ENCODE peak calls at places on chromosome 19, in six cellular contexts. One of them, this sample, is unnamed.

GRCh38 chr19:4375164-4375619 is 25.2 kb downstream of the SH3GL1 start:
- DNase-seq in stimulated activated CD8-positive, alpha-beta memory T cell treated with anti-CD3 and anti-CD28 coated beads, Interleukin-7, amount 100 ng/mL, for 1 hour: no peak
- DNase-seq in AG04450: no peak
- DNase-seq in NCI-H1417 treated with DMSO at 0.1 percent for 48 hours: no peak
- DNase-seq in endodermal cell: peak
- DNase-seq in thoracic aorta: no peak
- DNase-seq in this sample: no peak

GRCh38 chr19:40497214-40497613 is 30.4 kb downstream of the SPTBN4 start:
- DNase-seq in stimulated activated CD8-positive, alpha-beta memory T cell treated with anti-CD3 and anti-CD28 coated beads, Interleukin-7, amount 100 ng/mL, for 1 hour: no peak
- DNase-seq in AG04450: no peak
- DNase-seq in NCI-H1417 treated with DMSO at 0.1 percent for 48 hours: no peak
- DNase-seq in endodermal cell: no peak
- DNase-seq in thoracic aorta: no peak
- DNase-seq in this sample: no peak

GRCh38 chr19:45177817-45178261 is at the start of gene TRAPPC6A:
- DNase-seq in stimulated activated CD8-positive, alpha-beta memory T cell treated with anti-CD3 and anti-CD28 coated beads, Interleukin-7, amount 100 ng/mL, for 1 hour: no peak
- DNase-seq in AG04450: no peak
- DNase-seq in NCI-H1417 treated with DMSO at 0.1 percent for 48 hours: no peak
- DNase-seq in endodermal cell: no peak
- DNase-seq in thoracic aorta: no peak
- DNase-seq in this sample: no peak

GRCh38 chr19:45403781-45404556 is 900 bp downstream of the PPP1R13L start:
- DNase-seq in stimulated activated CD8-positive, alpha-beta memory T cell treated with anti-CD3 and anti-CD28 coated beads, Interleukin-7, amount 100 ng/mL, for 1 hour: no peak
- DNase-seq in AG04450: no peak
- DNase-seq in NCI-H1417 treated with DMSO at 0.1 percent for 48 hours: no peak
- DNase-seq in endodermal cell: peak
- DNase-seq in thoracic aorta: no peak
- DNase-seq in this sample: no peak

GRCh38 chr19:45819769-45820168 is 4.7 kb upstream of the RSPH6A start:
- DNase-seq in stimulated activated CD8-positive, alpha-beta memory T cell treated with anti-CD3 and anti-CD28 coated beads, Interleukin-7, amount 100 ng/mL, for 1 hour: no peak
- DNase-seq in AG04450: no peak
- DNase-seq in NCI-H1417 treated with DMSO at 0.1 percent for 48 hours: no peak
- DNase-seq in endodermal cell: no peak
- DNase-seq in thoracic aorta: no peak
- DNase-seq in this sample: no peak

GRCh38 chr19:39951065-39951650 is 16.7 kb upstream of the FCGBP start:
- DNase-seq in stimulated activated CD8-positive, alpha-beta memory T cell treated with anti-CD3 and anti-CD28 coated beads, Interleukin-7, amount 100 ng/mL, for 1 hour: no peak
- DNase-seq in AG04450: no peak
- DNase-seq in NCI-H1417 treated with DMSO at 0.1 percent for 48 hours: no peak
- DNase-seq in endodermal cell: no peak
- DNase-seq in thoracic aorta: no peak
- DNase-seq in this sample: no peak

GRCh38 chr19:3034845-3035541 is 5.9 kb upstream of the TLE2 start:
- DNase-seq in stimulated activated CD8-positive, alpha-beta memory T cell treated with anti-CD3 and anti-CD28 coated beads, Interleukin-7, amount 100 ng/mL, for 1 hour: no peak
- DNase-seq in AG04450: no peak
- DNase-seq in NCI-H1417 treated with DMSO at 0.1 percent for 48 hours: no peak
- DNase-seq in endodermal cell: no peak
- DNase-seq in thoracic aorta: no peak
- DNase-seq in this sample: no peak

GRCh38 chr19:41297628-41298326 is 12.2 kb upstream of the CCDC97 start:
- DNase-seq in stimulated activated CD8-positive, alpha-beta memory T cell treated with anti-CD3 and anti-CD28 coated beads, Interleukin-7, amount 100 ng/mL, for 1 hour: no peak
- DNase-seq in AG04450: no peak
- DNase-seq in NCI-H1417 treated with DMSO at 0.1 percent for 48 hours: no peak
- DNase-seq in endodermal cell: no peak
- DNase-seq in thoracic aorta: no peak
- DNase-seq in this sample: no peak

GRCh38 chr19:44111910-44112463 is 1.2 kb upstream of the ZNF225 start:
- DNase-seq in stimulated activated CD8-positive, alpha-beta memory T cell treated with anti-CD3 and anti-CD28 coated beads, Interleukin-7, amount 100 ng/mL, for 1 hour: no peak
- DNase-seq in AG04450: peak
- DNase-seq in NCI-H1417 treated with DMSO at 0.1 percent for 48 hours: no peak
- DNase-seq in endodermal cell: peak
- DNase-seq in thoracic aorta: no peak
- DNase-seq in this sample: no peak

GRCh38 chr19:35549174-35549788 is 3.9 kb downstream of the TMEM147 start:
- DNase-seq in stimulated activated CD8-positive, alpha-beta memory T cell treated with anti-CD3 and anti-CD28 coated beads, Interleukin-7, amount 100 ng/mL, for 1 hour: peak
- DNase-seq in AG04450: no peak
- DNase-seq in NCI-H1417 treated with DMSO at 0.1 percent for 48 hours: no peak
- DNase-seq in endodermal cell: peak
- DNase-seq in thoracic aorta: no peak
- DNase-seq in this sample: no peak

GRCh38 chr19:45477713-45478453 is 10.1 kb downstream of the FOSB start:
- DNase-seq in stimulated activated CD8-positive, alpha-beta memory T cell treated with anti-CD3 and anti-CD28 coated beads, Interleukin-7, amount 100 ng/mL, for 1 hour: no peak
- DNase-seq in AG04450: no peak
- DNase-seq in NCI-H1417 treated with DMSO at 0.1 percent for 48 hours: peak
- DNase-seq in endodermal cell: no peak
- DNase-seq in thoracic aorta: no peak
- DNase-seq in this sample: no peak

GRCh38 chr19:14102756-14103155 is 12.2 kb upstream of the SAMD1 start:
- DNase-seq in stimulated activated CD8-positive, alpha-beta memory T cell treated with anti-CD3 and anti-CD28 coated beads, Interleukin-7, amount 100 ng/mL, for 1 hour: no peak
- DNase-seq in AG04450: no peak
- DNase-seq in NCI-H1417 treated with DMSO at 0.1 percent for 48 hours: no peak
- DNase-seq in endodermal cell: no peak
- DNase-seq in thoracic aorta: no peak
- DNase-seq in this sample: no peak

GRCh38 chr19:13573268-13573667 is 67.0 kb upstream of the CACNA1A start:
- DNase-seq in stimulated activated CD8-positive, alpha-beta memory T cell treated with anti-CD3 and anti-CD28 coated beads, Interleukin-7, amount 100 ng/mL, for 1 hour: no peak
- DNase-seq in AG04450: no peak
- DNase-seq in NCI-H1417 treated with DMSO at 0.1 percent for 48 hours: no peak
- DNase-seq in endodermal cell: peak
- DNase-seq in thoracic aorta: no peak
- DNase-seq in this sample: no peak

GRCh38 chr19:39824143-39825092 is 9.5 kb downstream of the DYRK1B start:
- DNase-seq in stimulated activated CD8-positive, alpha-beta memory T cell treated with anti-CD3 and anti-CD28 coated beads, Interleukin-7, amount 100 ng/mL, for 1 hour: peak
- DNase-seq in AG04450: peak
- DNase-seq in NCI-H1417 treated with DMSO at 0.1 percent for 48 hours: peak
- DNase-seq in endodermal cell: peak
- DNase-seq in thoracic aorta: peak
- DNase-seq in this sample: peak

GRCh38 chr19:55552620-55553019 is 7.3 kb upstream of the SBK3 start:
- DNase-seq in stimulated activated CD8-positive, alpha-beta memory T cell treated with anti-CD3 and anti-CD28 coated beads, Interleukin-7, amount 100 ng/mL, for 1 hour: no peak
- DNase-seq in AG04450: peak
- DNase-seq in NCI-H1417 treated with DMSO at 0.1 percent for 48 hours: no peak
- DNase-seq in endodermal cell: no peak
- DNase-seq in thoracic aorta: no peak
- DNase-seq in this sample: no peak

GRCh38 chr19:18675779-18676178 is 7.7 kb upstream of the CRTC1 start:
- DNase-seq in stimulated activated CD8-positive, alpha-beta memory T cell treated with anti-CD3 and anti-CD28 coated beads, Interleukin-7, amount 100 ng/mL, for 1 hour: no peak
- DNase-seq in AG04450: no peak
- DNase-seq in NCI-H1417 treated with DMSO at 0.1 percent for 48 hours: no peak
- DNase-seq in endodermal cell: peak
- DNase-seq in thoracic aorta: no peak
- DNase-seq in this sample: no peak

GRCh38 chr19:47479701-47480503 is 4.1 kb downstream of the KPTN start:
- DNase-seq in stimulated activated CD8-positive, alpha-beta memory T cell treated with anti-CD3 and anti-CD28 coated beads, Interleukin-7, amount 100 ng/mL, for 1 hour: no peak
- DNase-seq in AG04450: no peak
- DNase-seq in NCI-H1417 treated with DMSO at 0.1 percent for 48 hours: no peak
- DNase-seq in endodermal cell: peak
- DNase-seq in thoracic aorta: no peak
- DNase-seq in this sample: no peak

GRCh38 chr19:35347930-35348298 is 212 bp downstream of the FFAR1 start:
- DNase-seq in stimulated activated CD8-positive, alpha-beta memory T cell treated with anti-CD3 and anti-CD28 coated beads, Interleukin-7, amount 100 ng/mL, for 1 hour: no peak
- DNase-seq in AG04450: no peak
- DNase-seq in NCI-H1417 treated with DMSO at 0.1 percent for 48 hours: no peak
- DNase-seq in endodermal cell: peak
- DNase-seq in thoracic aorta: no peak
- DNase-seq in this sample: no peak

GRCh38 chr19:15788594-15789270 is 1.3 kb downstream of the OR10H5 start:
- DNase-seq in stimulated activated CD8-positive, alpha-beta memory T cell treated with anti-CD3 and anti-CD28 coated beads, Interleukin-7, amount 100 ng/mL, for 1 hour: no peak
- DNase-seq in AG04450: no peak
- DNase-seq in NCI-H1417 treated with DMSO at 0.1 percent for 48 hours: no peak
- DNase-seq in endodermal cell: no peak
- DNase-seq in thoracic aorta: no peak
- DNase-seq in this sample: no peak

GRCh38 chr19:29876414-29876813 is 64.6 kb downstream of the CCNE1 start:
- DNase-seq in stimulated activated CD8-positive, alpha-beta memory T cell treated with anti-CD3 and anti-CD28 coated beads, Interleukin-7, amount 100 ng/mL, for 1 hour: no peak
- DNase-seq in AG04450: no peak
- DNase-seq in NCI-H1417 treated with DMSO at 0.1 percent for 48 hours: no peak
- DNase-seq in endodermal cell: no peak
- DNase-seq in thoracic aorta: no peak
- DNase-seq in this sample: no peak

GRCh38 chr19:2303209-2303798 is 4.7 kb downstream of the LINGO3 start:
- DNase-seq in stimulated activated CD8-positive, alpha-beta memory T cell treated with anti-CD3 and anti-CD28 coated beads, Interleukin-7, amount 100 ng/mL, for 1 hour: no peak
- DNase-seq in AG04450: no peak
- DNase-seq in NCI-H1417 treated with DMSO at 0.1 percent for 48 hours: no peak
- DNase-seq in endodermal cell: no peak
- DNase-seq in thoracic aorta: no peak
- DNase-seq in this sample: no peak

This sample was measured in NCI-H1436 treated with DMSO at 0.1 percent for 48 hours.